ENCODE peak calls at places on chromosome 14, in six cellular contexts. One of them, this sample, is unnamed.

GRCh38 chr14:20846560-20846959 is 43.9 kb upstream of the RNASE1 start:
- DNase-seq in trophoblast cell: no peak
- DNase-seq in mesendoderm: no peak
- DNase-seq in neuronal stem cell: no peak
- DNase-seq in IMR-90: no peak
- DNase-seq in H1: no peak
- DNase-seq in this sample: no peak

GRCh38 chr14:52876311-52876710 is 74.5 kb downstream of the FERMT2 start:
- DNase-seq in H1: no peak
- DNase-seq in trophoblast cell: peak; percentile 48
- DNase-seq in mesendoderm: peak; percentile 70
- DNase-seq in neuronal stem cell: no peak
- DNase-seq in IMR-90: peak; percentile 77
- DNase-seq in this sample: peak; percentile 37

GRCh38 chr14:31880935-31881334 is 196.2 kb upstream of the ARHGAP5 start:
- DNase-seq in IMR-90: peak; percentile 90
- DNase-seq in neuronal stem cell: no peak
- DNase-seq in mesendoderm: peak; percentile 73
- DNase-seq in H1: no peak
- DNase-seq in trophoblast cell: peak; percentile 45
- DNase-seq in this sample: peak; percentile 94

GRCh38 chr14:57865066-57865449 is 834 bp downstream of the SLC35F4 start:
- DNase-seq in trophoblast cell: no peak
- DNase-seq in neuronal stem cell: no peak
- DNase-seq in H1: no peak
- DNase-seq in mesendoderm: no peak
- DNase-seq in IMR-90: no peak
- DNase-seq in this sample: no peak

GRCh38 chr14:33836203-33836894 is 114.5 kb downstream of the EGLN3 start:
- DNase-seq in neuronal stem cell: no peak
- DNase-seq in H1: no peak
- DNase-seq in mesendoderm: no peak
- DNase-seq in IMR-90: no peak
- DNase-seq in trophoblast cell: peak; percentile 59
- DNase-seq in this sample: no peak

GRCh38 chr14:79011091-79011919 is 841.1 kb downstream of the NRXN3 start:
- DNase-seq in IMR-90: peak; percentile 84
- DNase-seq in mesendoderm: peak; percentile 40
- DNase-seq in H1: no peak
- DNase-seq in trophoblast cell: no peak
- DNase-seq in neuronal stem cell: peak; percentile 57
- DNase-seq in this sample: peak; percentile 50

GRCh38 chr14:85437143-85437542 is 92.8 kb upstream of the FLRT2 start:
- DNase-seq in trophoblast cell: no peak
- DNase-seq in H1: no peak
- DNase-seq in mesendoderm: peak; percentile 84
- DNase-seq in neuronal stem cell: no peak
- DNase-seq in IMR-90: peak; percentile 80
- DNase-seq in this sample: no peak

GRCh38 chr14:102941419-102942011 is 19.1 kb downstream of the AMN start:
- DNase-seq in neuronal stem cell: no peak
- DNase-seq in mesendoderm: no peak
- DNase-seq in H1: no peak
- DNase-seq in IMR-90: peak; percentile 11
- DNase-seq in trophoblast cell: no peak
- DNase-seq in this sample: no peak

GRCh38 chr14:79515158-79515557 is 696.1 kb downstream of the DIO2 start:
- DNase-seq in neuronal stem cell: no peak
- DNase-seq in IMR-90: no peak
- DNase-seq in mesendoderm: no peak
- DNase-seq in H1: no peak
- DNase-seq in trophoblast cell: no peak
- DNase-seq in this sample: peak; percentile 29

GRCh38 chr14:98952595-98953325 is 319.2 kb downstream of the BCL11B start:
- DNase-seq in IMR-90: no peak
- DNase-seq in H1: no peak
- DNase-seq in mesendoderm: no peak
- DNase-seq in trophoblast cell: no peak
- DNase-seq in neuronal stem cell: no peak
- DNase-seq in this sample: no peak

GRCh38 chr14:24411468-24412454 is 13.0 kb downstream of the NYNRIN start:
- DNase-seq in mesendoderm: peak; percentile 72
- DNase-seq in trophoblast cell: peak; percentile 47
- DNase-seq in neuronal stem cell: peak; percentile 23
- DNase-seq in H1: no peak
- DNase-seq in IMR-90: peak; percentile 59
- DNase-seq in this sample: peak; percentile 72

GRCh38 chr14:78399316-78399889 is 229.2 kb downstream of the NRXN3 start:
- DNase-seq in mesendoderm: peak; percentile 37
- DNase-seq in trophoblast cell: no peak
- DNase-seq in IMR-90: no peak
- DNase-seq in neuronal stem cell: peak; percentile 58
- DNase-seq in H1: no peak
- DNase-seq in this sample: no peak

GRCh38 chr14:99190696-99191662 is 81.0 kb downstream of the BCL11B start:
- DNase-seq in H1: no peak
- DNase-seq in IMR-90: no peak
- DNase-seq in trophoblast cell: no peak
- DNase-seq in mesendoderm: peak; percentile 32
- DNase-seq in neuronal stem cell: no peak
- DNase-seq in this sample: no peak

GRCh38 chr14:60249321-60250251 is 565 bp downstream of the PPM1A start:
- DNase-seq in neuronal stem cell: peak; percentile 81
- DNase-seq in trophoblast cell: peak; percentile 42
- DNase-seq in mesendoderm: peak; percentile 89
- DNase-seq in IMR-90: peak; percentile 54
- DNase-seq in H1: no peak
- DNase-seq in this sample: peak; percentile 77

GRCh38 chr14:94239416-94239815 is 53.7 kb downstream of the SERPINA10 start:
- DNase-seq in neuronal stem cell: no peak
- DNase-seq in IMR-90: no peak
- DNase-seq in trophoblast cell: no peak
- DNase-seq in H1: no peak
- DNase-seq in mesendoderm: no peak
- DNase-seq in this sample: no peak

GRCh38 chr14:35261774-35262173 is 30.4 kb upstream of the PSMA6 start:
- DNase-seq in mesendoderm: peak; percentile 5
- DNase-seq in H1: no peak
- DNase-seq in neuronal stem cell: no peak
- DNase-seq in IMR-90: peak; percentile 7
- DNase-seq in trophoblast cell: no peak
- DNase-seq in this sample: peak; percentile 17

GRCh38 chr14:30387856-30388255 is 171.1 kb upstream of the G2E3 start:
- DNase-seq in mesendoderm: no peak
- DNase-seq in neuronal stem cell: no peak
- DNase-seq in IMR-90: no peak
- DNase-seq in H1: no peak
- DNase-seq in trophoblast cell: no peak
- DNase-seq in this sample: no peak
- H3K4me1 ChIP-seq in mesendoderm: no peaks in the 10 kb centered on the region
- H3K4me1 ChIP-seq in neuronal stem cell: no peaks in the 10 kb centered on the region
- H3K4me1 ChIP-seq in IMR-90: no peaks in the 10 kb centered on the region
- H3K4me1 ChIP-seq in H1: no peaks in the 10 kb centered on the region
- H3K4me1 ChIP-seq in trophoblast cell: no peaks in the 10 kb centered on the region
- H3K4me1 ChIP-seq in this sample: no peaks in the 10 kb centered on the region

DNA sequence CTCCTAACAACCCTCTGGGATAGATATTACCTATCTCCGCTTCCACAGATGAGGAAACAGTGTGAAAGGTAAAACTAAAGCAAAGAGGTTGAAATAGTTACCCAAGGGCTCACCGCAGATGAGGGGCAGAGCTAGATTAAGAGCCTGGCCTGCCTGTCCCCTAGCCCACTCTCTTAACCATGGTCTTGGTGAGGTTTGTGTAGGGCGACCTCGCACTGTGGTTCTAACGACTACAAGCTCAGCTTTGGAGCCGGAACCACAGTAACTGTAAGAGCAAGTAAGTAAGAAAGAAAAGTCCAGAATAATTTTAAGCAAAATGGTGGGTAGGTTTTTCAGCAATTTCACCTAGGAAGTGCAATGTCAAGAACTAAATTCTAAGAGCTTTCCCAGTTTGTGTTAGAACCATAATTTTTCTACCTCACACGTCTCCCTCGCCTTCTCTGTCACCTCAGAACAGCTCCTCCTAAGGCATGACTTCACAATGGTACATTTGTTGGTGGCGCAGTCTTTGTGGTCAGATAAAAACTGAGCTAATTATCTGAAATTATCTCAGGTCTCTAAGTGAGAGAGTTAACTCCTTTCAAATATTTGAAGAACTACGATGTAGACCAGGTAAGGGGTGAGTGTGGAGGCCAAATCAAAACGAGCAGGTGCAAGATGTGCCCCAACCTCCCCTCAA is 64.8 kb downstream of the DAD1 start:
- DNase-seq in H1: no peak
- DNase-seq in trophoblast cell: no peak
- DNase-seq in neuronal stem cell: no peak
- DNase-seq in mesendoderm: no peak
- DNase-seq in IMR-90: no peak
- DNase-seq in this sample: no peak
- H3K4me3 ChIP-seq in H1: no peak overlapping the region
- H3K4me3 ChIP-seq in trophoblast cell: no peak overlapping the region
- H3K4me3 ChIP-seq in neuronal stem cell: no peak overlapping the region
- H3K4me3 ChIP-seq in mesendoderm: no peak overlapping the region
- H3K4me3 ChIP-seq in IMR-90: no peak overlapping the region
- H3K4me3 ChIP-seq in this sample: no peak overlapping the region

GRCh38 chr14:91111443-91111842 is 2.4 kb upstream of the DGLUCY start:
- DNase-seq in trophoblast cell: no peak
- DNase-seq in H1: no peak
- DNase-seq in mesendoderm: no peak
- DNase-seq in neuronal stem cell: no peak
- DNase-seq in IMR-90: no peak
- DNase-seq in this sample: no peak

GRCh38 chr14:91115986-91116385 is 2.1 kb downstream of the DGLUCY start:
- DNase-seq in trophoblast cell: no peak
- DNase-seq in mesendoderm: no peak
- DNase-seq in IMR-90: peak; percentile 30
- DNase-seq in neuronal stem cell: no peak
- DNase-seq in H1: no peak
- DNase-seq in this sample: peak; percentile 16

GRCh38 chr14:91112172-91112571 is 1.7 kb upstream of the DGLUCY start:
- DNase-seq in IMR-90: no peak
- DNase-seq in mesendoderm: no peak
- DNase-seq in trophoblast cell: no peak
- DNase-seq in H1: no peak
- DNase-seq in neuronal stem cell: no peak
- DNase-seq in this sample: no peak

GRCh38 chr14:91114079-91115065 is 499 bp downstream of the DGLUCY start:
- DNase-seq in IMR-90: peak; percentile 43
- DNase-seq in neuronal stem cell: peak; percentile 92
- DNase-seq in mesendoderm: peak; percentile 97
- DNase-seq in trophoblast cell: peak; percentile 48
- DNase-seq in H1: peak; percentile 81
- DNase-seq in this sample: peak; percentile 81

DNA sequence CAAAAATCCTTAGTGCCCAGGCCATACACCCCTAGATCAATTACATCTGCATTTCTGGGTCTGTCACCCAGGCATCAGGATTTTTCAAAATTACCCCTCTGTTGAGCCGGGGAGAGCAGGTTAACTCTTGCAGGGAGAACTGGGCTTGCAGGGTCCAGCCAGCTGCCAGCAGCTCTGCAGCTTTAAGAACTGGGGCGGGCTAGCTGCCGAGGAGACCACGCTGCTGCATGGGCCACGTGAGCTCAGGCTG is at the start of gene DGLUCY:
- DNase-seq in neuronal stem cell: no peak
- DNase-seq in mesendoderm: no peak
- DNase-seq in trophoblast cell: no peak
- DNase-seq in H1: no peak
- DNase-seq in IMR-90: peak; percentile 75
- DNase-seq in this sample: peak; percentile 77
- H2BK5ac ChIP-seq in neuronal stem cell: peak within 1 kb of the TSS; percentile 59
- H2BK5ac ChIP-seq in mesendoderm: peak within 1 kb of the TSS; percentile 30
- H2BK5ac ChIP-seq in trophoblast cell: peak within 1 kb of the TSS; percentile 84
- H2BK5ac ChIP-seq in H1: peak within 1 kb of the TSS; percentile 60
- H2BK5ac ChIP-seq in IMR-90: peak within 1 kb of the TSS; percentile 7
- H2BK5ac ChIP-seq in this sample: no peak within 1 kb of the TSS

DNA sequence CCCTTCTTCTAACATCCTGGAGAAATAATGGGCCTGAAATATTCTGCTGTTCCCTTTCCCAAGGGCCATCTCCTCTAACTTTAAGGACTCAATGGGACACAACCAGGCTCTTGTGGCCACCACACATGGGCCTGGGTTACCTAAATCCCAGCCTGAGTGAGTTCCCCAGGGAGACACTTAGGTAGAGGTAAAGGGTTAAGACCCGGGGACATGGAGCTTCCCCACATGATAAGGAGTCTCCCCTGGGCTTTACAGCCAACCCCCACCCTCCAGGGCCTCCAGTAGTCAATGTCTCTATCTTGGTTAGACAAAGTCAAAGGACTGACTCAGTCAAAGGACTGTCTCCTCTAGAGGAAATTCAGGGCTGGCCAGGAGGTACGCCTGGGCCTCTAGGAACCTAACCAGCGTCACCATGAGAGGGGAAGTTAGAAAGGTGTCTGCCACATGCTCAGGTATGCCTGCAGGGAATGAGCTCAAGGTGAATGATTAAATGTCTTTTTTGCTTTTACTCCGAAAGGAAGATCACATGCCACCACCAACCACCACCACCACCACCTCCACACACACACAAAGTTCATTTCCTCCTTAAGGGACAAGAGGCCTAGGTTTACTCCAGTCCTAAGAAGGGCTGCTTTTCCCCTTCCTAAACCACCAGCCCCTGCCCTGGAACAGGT is 6.9 kb downstream of the ZFP36L1 start:
- DNase-seq in trophoblast cell: peak; percentile 90
- DNase-seq in H1: no peak
- DNase-seq in neuronal stem cell: no peak
- DNase-seq in IMR-90: no peak
- DNase-seq in mesendoderm: peak; percentile 14
- DNase-seq in this sample: peak; percentile 81
- H3K4me1 ChIP-seq in trophoblast cell: peaks cover 24% of the 10 kb centered on the region
- H3K4me1 ChIP-seq in H1: peaks cover 11% of the 10 kb centered on the region
- H3K4me1 ChIP-seq in neuronal stem cell: peaks cover 27% of the 10 kb centered on the region
- H3K4me1 ChIP-seq in IMR-90: peaks cover 5% of the 10 kb centered on the region
- H3K4me1 ChIP-seq in mesendoderm: peaks cover 6% of the 10 kb centered on the region
- H3K4me1 ChIP-seq in this sample: peaks cover 49% of the 10 kb centered on the region

GRCh38 chr14:74941676-74942097 is 13.7 kb downstream of the PGF start:
- DNase-seq in neuronal stem cell: no peak
- DNase-seq in IMR-90: peak; percentile 57
- DNase-seq in mesendoderm: no peak
- DNase-seq in trophoblast cell: no peak
- DNase-seq in H1: no peak
- DNase-seq in this sample: peak; percentile 63
- H3K4me3 ChIP-seq in neuronal stem cell: no peak overlapping the region
- H3K4me3 ChIP-seq in IMR-90: no peak overlapping the region
- H3K4me3 ChIP-seq in mesendoderm: no peak overlapping the region
- H3K4me3 ChIP-seq in trophoblast cell: no peak overlapping the region
- H3K4me3 ChIP-seq in H1: no peak overlapping the region
- H3K4me3 ChIP-seq in this sample: no peak overlapping the region

DNA sequence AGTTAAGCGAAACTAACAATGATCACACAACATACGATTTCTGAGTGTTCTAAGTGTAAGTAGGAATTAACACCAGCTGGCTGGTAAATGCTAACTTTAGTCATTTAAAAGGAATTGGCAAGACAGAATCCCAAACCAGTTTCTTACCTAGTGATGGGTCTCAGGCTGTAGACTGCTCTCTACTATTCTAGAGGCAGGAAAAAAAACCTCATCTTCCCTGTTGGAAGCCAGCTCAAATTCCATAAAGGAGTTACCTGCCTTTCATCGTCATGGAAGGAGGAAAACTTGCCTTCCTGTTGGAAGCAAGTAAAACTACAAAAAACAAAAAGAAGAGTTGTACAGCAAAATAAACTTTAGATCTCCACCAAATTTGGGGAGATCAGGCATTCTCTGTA is 23.7 kb upstream of the SLC7A8 start:
- DNase-seq in neuronal stem cell: no peak
- DNase-seq in trophoblast cell: no peak
- DNase-seq in H1: no peak
- DNase-seq in IMR-90: no peak
- DNase-seq in mesendoderm: peak; percentile 67
- DNase-seq in this sample: no peak
- H2BK5ac ChIP-seq in neuronal stem cell: no peak overlapping the region
- H2BK5ac ChIP-seq in trophoblast cell: no peak overlapping the region
- H2BK5ac ChIP-seq in H1: peak overlapping the region; percentile 89
- H2BK5ac ChIP-seq in IMR-90: no peak overlapping the region
- H2BK5ac ChIP-seq in mesendoderm: peak overlapping the region; percentile 65
- H2BK5ac ChIP-seq in this sample: no peak overlapping the region